ENCODE peak calls at places on chromosomes 3 and 15, in eight cellular contexts. V, I, P, H, U, A, O and S are unnamed samples.

GRCh38 chr3:158723991-158724390 is 8.3 kb downstream of the RARRES1 start:
- DNase-seq in P (no peak), V (no peak), O (no peak), U (no peak), H (no peak), A (no peak), I (no peak), S (no peak)

GRCh38 chr3:98695816-98696215 is 67.3 kb upstream of the ST3GAL6 start:
- DNase-seq in H (no peak), U (peak), P (no peak), I (no peak), A (no peak), V (no peak), O (peak), S (no peak)

GRCh38 chr3:28743843-28744242 is 395.2 kb upstream of the AZI2 start:
- DNase-seq in V (peak), U (no peak), O (no peak), A (no peak), H (no peak), I (no peak), P (no peak), S (peak)

GRCh38 chr3:116914004-116914403 is 204.4 kb downstream of the TUSC7 start:
- DNase-seq in H (no peak), U (no peak), A (no peak), P (no peak), V (no peak), O (no peak), I (no peak), S (no peak)

GRCh38 chr15:96851613-96852012 is 521.1 kb downstream of the NR2F2 start:
- DNase-seq in A (no peak), P (no peak), I (no peak), H (peak), O (no peak), U (peak), V (no peak), S (no peak)

GRCh38 chr15:79035111-79035601 is 55.4 kb downstream of the RASGRF1 start:
- DNase-seq in A (no peak), P (no peak), V (no peak), U (peak), I (no peak), O (no peak), H (no peak), S (no peak)

GRCh38 chr3:176961916-176962315 is 235.4 kb downstream of the TBL1XR1 start:
- DNase-seq in H (no peak), V (no peak), U (peak), P (no peak), A (no peak), O (no peak), I (no peak), S (no peak)

GRCh38 chr3:30476373-30477082 is 129.9 kb upstream of the TGFBR2 start:
- DNase-seq in A (no peak), H (no peak), U (peak), P (no peak), V (no peak), I (no peak), O (no peak), S (no peak)

GRCh38 chr3:177473184-177473583 is 275.9 kb upstream of the TBL1XR1 start:
- DNase-seq in I (no peak), O (no peak), H (no peak), V (no peak), A (no peak), P (no peak), U (no peak), S (peak)

GRCh38 chr3:189103208-189103607 is 68.6 kb upstream of the TPRG1 start:
- DNase-seq in U (peak), P (no peak), I (no peak), H (no peak), A (no peak), O (no peak), V (no peak), S (no peak)

GRCh38 chr3:140748903-140749302 is 71.0 kb downstream of the TRIM42 start:
- DNase-seq in O (no peak), V (no peak), A (no peak), P (no peak), U (no peak), H (no peak), I (no peak), S (no peak)

GRCh38 chr3:139774570-139775302 is 97.0 kb upstream of the NMNAT3 start:
- DNase-seq in A (no peak), O (no peak), P (no peak), U (peak), V (peak), H (no peak), I (no peak), S (peak)

GRCh38 chr3:127763337-127763736 is 59.0 kb downstream of the MGLL start:
- DNase-seq in I (no peak), P (no peak), H (no peak), O (no peak), A (no peak), V (no peak), U (no peak), S (no peak)

GRCh38 chr3:154981201-154981600 is 98.9 kb upstream of the MME start:
- DNase-seq in I (no peak), H (no peak), V (no peak), A (no peak), O (no peak), U (peak), P (no peak), S (no peak)

GRCh38 chr3:2921903-2922302 is 188.3 kb downstream of the IL5RA start:
- DNase-seq in H (peak), P (peak), U (no peak), A (no peak), V (no peak), O (no peak), I (no peak), S (no peak)

GRCh38 chr15:87713405-87713995 is 543.0 kb downstream of the NTRK3 start:
- DNase-seq in A (no peak), I (no peak), O (no peak), H (no peak), V (no peak), U (no peak), P (no peak), S (no peak)

GRCh38 chr3:128993461-128994172 is at the start of gene CFAP92:
- DNase-seq in H (peak), P (peak), U (peak), A (peak), V (peak), I (peak), O (peak), S (peak)

GRCh38 chr15:73709671-73710070 is 25.5 kb downstream of the CD276 start:
- DNase-seq in V (no peak), H (no peak), A (no peak), P (no peak), U (no peak), O (no peak), I (no peak), S (no peak)

GRCh38 chr3:196790636-196791035 is 51.0 kb downstream of the PAK2 start:
- DNase-seq in V (no peak), H (no peak), I (no peak), A (no peak), U (no peak), O (no peak), P (no peak), S (no peak)

GRCh38 chr3:185631108-185631507 is 45.0 kb downstream of the SENP2 start:
- DNase-seq in H (no peak), P (no peak), I (no peak), V (no peak), O (no peak), U (no peak), A (no peak), S (no peak)

GRCh38 chr3:35678552-35679220 is 39.4 kb downstream of the ARPP21 start:
- DNase-seq in O (no peak), P (no peak), A (no peak), V (no peak), U (no peak), H (no peak), I (no peak), S (peak)

GRCh38 chr15:95684693-95685115 is 645.8 kb upstream of the NR2F2 start:
- DNase-seq in H (peak), U (peak), I (no peak), A (no peak), P (no peak), O (peak), V (no peak), S (no peak)

GRCh38 chr3:46895204-46895660 is 17.7 kb downstream of the PTH1R start:
- DNase-seq in I (peak), V (no peak), A (peak), U (peak), H (no peak), P (peak), O (no peak), S (peak)

GRCh38 chr15:70044168-70044567 is 53.5 kb downstream of the TLE3 start:
- DNase-seq in P (no peak), I (no peak), H (no peak), V (no peak), O (no peak), U (no peak), A (no peak), S (no peak)

GRCh38 chr15:94743668-94744067 is 512.3 kb downstream of the MCTP2 start:
- DNase-seq in H (no peak), V (no peak), A (no peak), O (no peak), I (no peak), P (no peak), U (no peak), S (no peak)